ENCODE peak calls at places on chromosome 12, in six cellular contexts. One of them, this sample, is unnamed. For H3K9me3 and H3K4me1, the result is how much of the 10 kb centered on the place peaks cover.

GRCh38 chr12:34399631-34400422 is 377.5 kb downstream of the ALG10 start:
- DNase-seq in stomach: peak
- DNase-seq in mucosa of descending colon: no peak
- DNase-seq in DND-41: no peak
- DNase-seq in mammary epithelial cell: no peak
- DNase-seq in hepatocyte: peak
- DNase-seq in this sample: no peak

GRCh38 chr12:107635139-107635538 is 50.5 kb upstream of the PWP1 start:
- DNase-seq in hepatocyte: no peak
- DNase-seq in stomach: no peak
- DNase-seq in mucosa of descending colon: no peak
- DNase-seq in DND-41: no peak
- DNase-seq in mammary epithelial cell: no peak
- DNase-seq in this sample: no peak

GRCh38 chr12:65707051-65707450 is 117.2 kb upstream of the HMGA2 start:
- DNase-seq in mucosa of descending colon: no peak
- DNase-seq in DND-41: no peak
- DNase-seq in mammary epithelial cell: no peak
- DNase-seq in stomach: no peak
- DNase-seq in hepatocyte: no peak
- DNase-seq in this sample: no peak

GRCh38 chr12:6180300-6181051 is 19.7 kb upstream of the CD9 start:
- DNase-seq in mucosa of descending colon: peak
- DNase-seq in hepatocyte: peak
- DNase-seq in stomach: peak
- DNase-seq in DND-41: no peak
- DNase-seq in mammary epithelial cell: peak
- DNase-seq in this sample: no peak

GRCh38 chr12:118060301-118061010 is 523 bp downstream of the WSB2 start:
- DNase-seq in stomach: peak
- DNase-seq in hepatocyte: peak
- DNase-seq in mammary epithelial cell: peak
- DNase-seq in DND-41: peak
- DNase-seq in mucosa of descending colon: peak
- DNase-seq in this sample: peak

GRCh38 chr12:131366261-131366871 is 344.5 kb upstream of the SFSWAP start:
- DNase-seq in mucosa of descending colon: no peak
- DNase-seq in mammary epithelial cell: no peak
- DNase-seq in DND-41: no peak
- DNase-seq in stomach: no peak
- DNase-seq in hepatocyte: no peak
- DNase-seq in this sample: no peak

GRCh38 chr12:124680863-124681778 is 113.7 kb upstream of the NCOR2 start:
- DNase-seq in DND-41: no peak
- DNase-seq in mucosa of descending colon: no peak
- DNase-seq in stomach: no peak
- DNase-seq in mammary epithelial cell: peak
- DNase-seq in hepatocyte: peak
- DNase-seq in this sample: peak

GRCh38 chr12:90028620-90029051 is 320.0 kb upstream of the ATP2B1 start:
- DNase-seq in mucosa of descending colon: no peak
- DNase-seq in hepatocyte: no peak
- DNase-seq in mammary epithelial cell: peak
- DNase-seq in DND-41: no peak
- DNase-seq in stomach: no peak
- DNase-seq in this sample: no peak

GRCh38 chr12:42469355-42470006 is 120.1 kb downstream of the PRICKLE1 start:
- DNase-seq in stomach: no peak
- DNase-seq in mucosa of descending colon: no peak
- DNase-seq in mammary epithelial cell: no peak
- DNase-seq in hepatocyte: no peak
- DNase-seq in DND-41: no peak
- DNase-seq in this sample: no peak

GRCh38 chr12:76470028-76470939 is 89.3 kb downstream of the OSBPL8 start:
- DNase-seq in DND-41: no peak
- DNase-seq in mammary epithelial cell: peak
- DNase-seq in mucosa of descending colon: no peak
- DNase-seq in stomach: no peak
- DNase-seq in hepatocyte: peak
- DNase-seq in this sample: no peak

GRCh38 chr12:31119531-31120211 is 46.0 kb downstream of the DDX11 start:
- DNase-seq in stomach: no peak
- DNase-seq in DND-41: no peak
- DNase-seq in hepatocyte: no peak
- DNase-seq in mammary epithelial cell: no peak
- DNase-seq in mucosa of descending colon: no peak
- DNase-seq in this sample: no peak

GRCh38 chr12:71128191-71128590 is 29.6 kb downstream of the TSPAN8 start:
- DNase-seq in mammary epithelial cell: no peak
- DNase-seq in hepatocyte: no peak
- DNase-seq in stomach: no peak
- DNase-seq in mucosa of descending colon: no peak
- DNase-seq in DND-41: no peak
- DNase-seq in this sample: no peak

GRCh38 chr12:1691123-1692007 is 495 bp downstream of the ADIPOR2 start:
- DNase-seq in mucosa of descending colon: peak
- DNase-seq in stomach: peak
- DNase-seq in hepatocyte: peak
- DNase-seq in DND-41: peak
- DNase-seq in mammary epithelial cell: peak
- DNase-seq in this sample: peak

GRCh38 chr12:14418526-14418925 is 53.0 kb downstream of the ATF7IP start:
- DNase-seq in mucosa of descending colon: peak
- DNase-seq in hepatocyte: no peak
- DNase-seq in mammary epithelial cell: peak
- DNase-seq in stomach: no peak
- DNase-seq in DND-41: no peak
- DNase-seq in this sample: no peak
- H3K9me3 ChIP-seq in mucosa of descending colon: under half
- H3K9me3 ChIP-seq in hepatocyte: under half
- H3K9me3 ChIP-seq in mammary epithelial cell: under half
- H3K9me3 ChIP-seq in stomach: under half
- H3K9me3 ChIP-seq in DND-41: under half
- H3K9me3 ChIP-seq in this sample: under half

DNA sequence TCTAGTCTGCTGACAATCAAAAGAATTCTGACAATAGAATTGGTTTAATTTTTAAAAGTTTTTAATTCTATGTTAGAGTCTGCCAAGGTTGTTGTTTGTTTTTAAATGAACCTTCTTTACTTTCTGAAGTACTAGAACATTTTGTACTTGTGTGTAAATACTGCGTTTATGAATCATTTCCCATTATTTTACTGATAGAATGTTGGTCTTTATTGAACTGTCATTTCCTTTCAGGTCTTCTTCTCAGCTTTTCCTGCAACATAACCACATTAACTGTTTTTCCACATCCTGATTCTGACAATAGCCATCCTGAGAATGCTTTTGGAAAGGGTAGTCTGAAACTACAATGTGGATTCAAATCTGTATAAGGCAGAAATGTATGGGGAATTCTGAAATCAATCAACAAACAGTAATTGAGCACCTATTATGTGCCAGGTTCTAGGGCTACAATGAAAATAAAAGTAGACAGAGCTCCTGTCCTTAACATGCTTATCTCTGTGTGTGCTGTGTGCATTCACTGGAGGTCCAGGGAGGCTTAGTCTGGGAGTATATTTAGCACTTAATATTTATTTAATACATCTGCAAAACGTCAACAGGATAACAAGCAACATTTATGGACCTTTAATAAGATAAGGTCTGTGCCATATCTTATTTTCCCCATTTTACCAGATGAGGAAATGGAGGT is 73.1 kb upstream of the SLC38A2 start:
- DNase-seq in hepatocyte: no peak
- DNase-seq in DND-41: no peak
- DNase-seq in stomach: no peak
- DNase-seq in mammary epithelial cell: no peak
- DNase-seq in mucosa of descending colon: no peak
- DNase-seq in this sample: no peak
- H3K4me1 ChIP-seq in hepatocyte: under half
- H3K4me1 ChIP-seq in DND-41: under half
- H3K4me1 ChIP-seq in stomach: under half
- H3K4me1 ChIP-seq in mammary epithelial cell: half or more
- H3K4me1 ChIP-seq in mucosa of descending colon: under half
- H3K4me1 ChIP-seq in this sample: under half

GRCh38 chr12:104638218-104638617 is 181.5 kb downstream of the CHST11 start:
- DNase-seq in hepatocyte: no peak
- DNase-seq in mammary epithelial cell: no peak
- DNase-seq in DND-41: no peak
- DNase-seq in stomach: no peak
- DNase-seq in mucosa of descending colon: no peak
- DNase-seq in this sample: no peak
- H3K4me3 ChIP-seq in hepatocyte: no peak
- H3K4me3 ChIP-seq in mammary epithelial cell: no peak
- H3K4me3 ChIP-seq in DND-41: no peak
- H3K4me3 ChIP-seq in stomach: no peak
- H3K4me3 ChIP-seq in mucosa of descending colon: no peak
- H3K4me3 ChIP-seq in this sample: no peak

GRCh38 chr12:122144885-122145284 is 29.1 kb downstream of the IL31 start:
- DNase-seq in stomach: no peak
- DNase-seq in DND-41: no peak
- DNase-seq in hepatocyte: no peak
- DNase-seq in mammary epithelial cell: no peak
- DNase-seq in mucosa of descending colon: no peak
- DNase-seq in this sample: no peak
- H3K9me3 ChIP-seq in stomach: under half
- H3K9me3 ChIP-seq in DND-41: under half
- H3K9me3 ChIP-seq in hepatocyte: under half
- H3K9me3 ChIP-seq in mammary epithelial cell: under half
- H3K9me3 ChIP-seq in mucosa of descending colon: under half
- H3K9me3 ChIP-seq in this sample: under half

GRCh38 chr12:15688838-15689237 is 100.3 kb downstream of the EPS8 start:
- DNase-seq in hepatocyte: no peak
- DNase-seq in DND-41: no peak
- DNase-seq in mucosa of descending colon: no peak
- DNase-seq in mammary epithelial cell: no peak
- DNase-seq in stomach: no peak
- DNase-seq in this sample: no peak

GRCh38 chr12:15689751-15690191 is 99.4 kb downstream of the EPS8 start:
- DNase-seq in hepatocyte: no peak
- DNase-seq in stomach: no peak
- DNase-seq in DND-41: no peak
- DNase-seq in mucosa of descending colon: no peak
- DNase-seq in mammary epithelial cell: peak
- DNase-seq in this sample: no peak

GRCh38 chr12:15688202-15688736 is 100.9 kb downstream of the EPS8 start:
- DNase-seq in mammary epithelial cell: no peak
- DNase-seq in hepatocyte: no peak
- DNase-seq in stomach: peak
- DNase-seq in DND-41: no peak
- DNase-seq in mucosa of descending colon: peak
- DNase-seq in this sample: no peak

GRCh38 chr12:15691372-15691771 is 97.8 kb downstream of the EPS8 start:
- DNase-seq in mammary epithelial cell: no peak
- DNase-seq in DND-41: no peak
- DNase-seq in mucosa of descending colon: no peak
- DNase-seq in hepatocyte: no peak
- DNase-seq in stomach: no peak
- DNase-seq in this sample: no peak

GRCh38 chr12:15690320-15690719 is 98.9 kb downstream of the EPS8 start:
- DNase-seq in DND-41: no peak
- DNase-seq in mammary epithelial cell: no peak
- DNase-seq in mucosa of descending colon: no peak
- DNase-seq in hepatocyte: no peak
- DNase-seq in stomach: no peak
- DNase-seq in this sample: no peak
- H3K4me1 ChIP-seq in DND-41: under half
- H3K4me1 ChIP-seq in mammary epithelial cell: under half
- H3K4me1 ChIP-seq in mucosa of descending colon: under half
- H3K4me1 ChIP-seq in hepatocyte: under half
- H3K4me1 ChIP-seq in stomach: under half
- H3K4me1 ChIP-seq in this sample: under half

DNA sequence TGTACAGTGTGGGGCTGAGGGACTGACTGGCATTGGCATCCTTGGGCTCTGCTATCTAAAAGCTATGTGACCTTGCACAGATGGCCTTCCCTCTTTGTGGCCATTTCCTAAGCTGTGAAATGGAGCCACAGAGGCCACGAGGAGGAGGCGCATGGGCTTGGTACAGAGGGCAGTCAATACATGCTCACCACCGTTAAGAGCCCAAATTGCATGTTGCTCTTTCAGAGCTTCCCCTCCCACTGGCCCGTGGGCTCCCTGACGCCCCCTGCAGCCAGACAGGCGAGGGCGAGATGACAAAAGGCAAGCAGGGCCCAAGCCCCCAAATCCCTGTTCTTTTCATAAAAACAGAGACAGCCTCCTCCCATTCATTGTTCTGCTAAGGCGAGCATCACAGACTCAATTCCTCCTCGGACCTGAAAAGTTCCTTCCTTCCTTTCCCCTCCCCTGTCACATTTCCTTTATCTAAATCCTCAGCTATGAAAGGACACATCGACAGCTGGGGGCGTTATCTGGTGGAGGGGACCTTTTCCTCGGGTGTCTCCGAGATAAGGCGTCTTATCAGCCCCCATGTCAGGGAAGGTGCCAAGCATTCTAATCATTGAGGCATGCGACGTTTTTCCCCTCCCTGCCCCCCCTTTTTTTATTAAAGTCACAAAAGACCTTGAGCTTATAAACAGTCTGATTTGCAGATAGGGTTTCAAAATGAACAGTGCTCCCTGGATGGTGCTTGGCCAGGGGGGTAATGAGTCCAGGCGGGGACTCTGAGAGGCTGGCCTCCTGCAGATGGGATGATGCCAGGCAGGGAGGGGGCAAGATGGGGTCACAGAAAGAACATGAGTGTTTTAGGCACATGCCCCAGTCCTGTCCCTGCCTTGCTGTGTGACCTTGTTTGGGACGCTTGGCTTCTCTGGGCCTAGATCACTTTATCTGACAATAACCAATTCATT is 26.4 kb downstream of the FAM222A start:
- DNase-seq in hepatocyte: no peak
- DNase-seq in mammary epithelial cell: no peak
- DNase-seq in mucosa of descending colon: no peak
- DNase-seq in DND-41: no peak
- DNase-seq in stomach: peak
- DNase-seq in this sample: peak
- H3K4me3 ChIP-seq in hepatocyte: no peak
- H3K4me3 ChIP-seq in mammary epithelial cell: no peak
- H3K4me3 ChIP-seq in mucosa of descending colon: no peak
- H3K4me3 ChIP-seq in DND-41: no peak
- H3K4me3 ChIP-seq in stomach: no peak
- H3K4me3 ChIP-seq in this sample: no peak

GRCh38 chr12:122139266-122139665 is 34.8 kb downstream of the IL31 start:
- DNase-seq in DND-41: no peak
- DNase-seq in hepatocyte: no peak
- DNase-seq in mammary epithelial cell: no peak
- DNase-seq in mucosa of descending colon: no peak
- DNase-seq in stomach: no peak
- DNase-seq in this sample: no peak
- H3K9me3 ChIP-seq in DND-41: under half
- H3K9me3 ChIP-seq in hepatocyte: under half
- H3K9me3 ChIP-seq in mammary epithelial cell: under half
- H3K9me3 ChIP-seq in mucosa of descending colon: under half
- H3K9me3 ChIP-seq in stomach: under half
- H3K9me3 ChIP-seq in this sample: under half